ENCODE peak calls at places on chromosomes 12 and 14, in four cellular contexts. One of them, this sample, is unnamed.
A peak's percentile ranks its signal among the peaks of the same experiment; 100 is the strongest.

GRCh38 chr14:89351364-89351957 is 65.6 kb downstream of the FOXN3 start:
- DNase-seq in WTC11: peak; percentile 27
- DNase-seq in HepG2: peak; percentile 98
- DNase-seq in K562: no peak
- DNase-seq in this sample: peak; percentile 29

GRCh38 chr14:76770521-76771431 is 9.5 kb downstream of the VASH1 start:
- DNase-seq in HepG2: no peak
- DNase-seq in WTC11: no peak
- DNase-seq in K562: no peak
- DNase-seq in this sample: no peak

GRCh38 chr14:35336171-35337073 is 44.2 kb downstream of the PSMA6 start:
- DNase-seq in K562: peak; percentile 88
- DNase-seq in HepG2: peak; percentile 99
- DNase-seq in WTC11: peak; percentile 66
- DNase-seq in this sample: peak; percentile 89

GRCh38 chr14:53814371-53814770 is 142.3 kb downstream of the BMP4 start:
- DNase-seq in HepG2: no peak
- DNase-seq in WTC11: no peak
- DNase-seq in K562: no peak
- DNase-seq in this sample: no peak

GRCh38 chr14:99118046-99118721 is 153.8 kb downstream of the BCL11B start:
- DNase-seq in K562: no peak
- DNase-seq in HepG2: no peak
- DNase-seq in WTC11: peak; percentile 63
- DNase-seq in this sample: no peak

GRCh38 chr14:34714320-34715107 is at the start of gene CFL2:
- DNase-seq in HepG2: peak; percentile 86
- DNase-seq in K562: peak; percentile 68
- DNase-seq in WTC11: peak; percentile 84
- DNase-seq in this sample: peak; percentile 88

GRCh38 chr12:10033783-10034381 is 3.4 kb downstream of the CLEC9A start:
- DNase-seq in HepG2: no peak
- DNase-seq in K562: no peak
- DNase-seq in WTC11: no peak
- DNase-seq in this sample: no peak

GRCh38 chr12:28108599-28108998 is 81.7 kb upstream of the CCDC91 start:
- DNase-seq in WTC11: no peak
- DNase-seq in K562: peak; percentile 40
- DNase-seq in HepG2: no peak
- DNase-seq in this sample: no peak

GRCh38 chr14:24481622-24482324 is 26.3 kb downstream of the CMA1 start:
- DNase-seq in HepG2: peak; percentile 97
- DNase-seq in K562: peak; percentile 58
- DNase-seq in WTC11: peak; percentile 87
- DNase-seq in this sample: peak; percentile 80

DNA sequence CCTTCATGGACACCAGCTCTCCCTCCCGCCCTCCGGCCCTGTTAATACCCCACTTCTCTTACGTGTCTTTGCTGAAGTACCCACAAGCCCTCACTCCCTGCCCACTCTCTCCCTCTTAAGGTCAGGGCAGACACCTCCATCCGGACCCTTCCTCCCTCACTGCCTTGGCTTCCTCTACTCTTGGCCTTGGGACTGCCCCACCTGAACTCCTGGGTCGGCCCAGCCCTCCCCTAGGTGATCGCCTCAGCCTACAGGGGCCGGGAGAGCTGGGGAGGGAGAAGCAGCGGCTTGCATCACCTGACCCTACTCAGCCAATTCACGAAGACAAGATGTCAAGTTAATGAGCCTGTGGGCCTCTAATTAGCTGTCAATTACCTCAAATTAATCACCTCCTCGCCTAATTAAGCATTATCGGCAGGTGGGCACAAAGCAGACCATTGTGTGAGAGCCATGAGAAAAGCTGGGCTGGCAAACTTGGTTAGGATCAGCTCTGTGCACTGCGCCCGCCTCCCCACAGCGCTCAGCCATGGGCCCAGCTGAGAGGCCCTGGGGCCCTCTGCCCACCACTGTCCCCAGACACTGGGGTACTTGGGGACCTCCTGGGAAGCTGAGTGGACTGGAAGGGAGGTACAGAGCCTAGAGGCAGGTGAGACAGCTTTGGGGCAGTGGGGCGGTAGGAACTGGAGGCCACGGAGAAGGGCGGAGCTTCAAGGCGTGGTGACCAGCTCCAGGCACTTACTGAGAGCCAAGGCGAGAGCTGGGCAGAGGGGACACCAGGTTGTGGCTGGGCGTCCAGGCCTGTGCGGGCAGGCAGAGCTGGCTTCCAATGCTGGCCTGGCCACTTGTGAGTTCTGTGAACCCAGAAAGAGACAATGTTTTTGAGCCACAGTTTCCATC is 25.1 kb upstream of the VSX2 start:
- DNase-seq in HepG2: no peak
- DNase-seq in K562: no peak
- DNase-seq in WTC11: no peak
- DNase-seq in this sample: no peak
- TF ChIP-seq NR3C1 in HepG2: no peak
- TF ChIP-seq NR3C1 in K562: no peak
- TF ChIP-seq NR3C1 in WTC11: no peak
- TF ChIP-seq NR3C1 in this sample: no peak

GRCh38 chr12:106956048-106956935 is 585 bp downstream of the TMEM263 start:
- DNase-seq in WTC11: peak; percentile 14
- DNase-seq in K562: peak; percentile 82
- DNase-seq in HepG2: peak; percentile 87
- DNase-seq in this sample: peak; percentile 61

GRCh38 chr12:106953352-106954260 is 2.1 kb upstream of the TMEM263 start:
- DNase-seq in K562: no peak
- DNase-seq in HepG2: no peak
- DNase-seq in WTC11: no peak
- DNase-seq in this sample: no peak

GRCh38 chr12:106957617-106958016 is 1.9 kb downstream of the TMEM263 start:
- DNase-seq in K562: no peak
- DNase-seq in WTC11: no peak
- DNase-seq in HepG2: no peak
- DNase-seq in this sample: no peak

GRCh38 chr12:106954462-106955376 is 988 bp upstream of the TMEM263 start:
- DNase-seq in HepG2: no peak
- DNase-seq in WTC11: peak; percentile 18
- DNase-seq in K562: peak; percentile 68
- DNase-seq in this sample: no peak

DNA sequence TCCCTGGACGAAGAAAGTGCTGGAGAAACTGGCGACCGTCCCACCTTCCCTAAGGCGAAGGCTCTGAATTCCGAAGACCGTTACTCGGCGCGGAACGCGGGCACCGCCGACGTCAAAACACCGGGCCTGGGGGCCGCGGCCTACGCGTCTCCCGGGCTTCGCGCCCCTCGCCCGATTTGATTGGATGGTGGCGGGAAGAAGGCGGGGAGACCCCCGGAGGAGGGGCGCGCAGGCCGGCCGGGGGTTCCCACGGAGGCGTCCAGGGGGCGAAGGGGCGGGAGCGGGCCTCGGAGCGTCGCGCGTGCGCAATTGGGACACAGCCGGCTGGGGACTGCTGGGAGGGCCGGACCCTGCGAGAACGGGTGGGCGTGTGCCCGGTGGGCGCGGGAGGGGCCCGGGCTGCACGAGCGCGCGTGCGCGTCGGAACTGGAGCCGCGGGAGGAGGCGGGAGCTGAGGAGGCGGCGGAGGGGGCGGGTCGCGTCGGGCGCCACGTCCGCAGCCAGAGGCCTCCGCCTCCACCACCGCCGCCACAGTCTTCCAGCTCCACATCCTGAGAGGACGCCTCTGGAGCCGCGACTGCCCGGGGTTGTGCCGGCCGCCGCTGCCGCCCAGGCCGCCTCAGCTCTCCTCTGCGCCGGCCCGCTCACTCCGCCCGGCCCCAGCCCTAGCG is at the start of gene TMEM263:
- DNase-seq in WTC11: peak; percentile 89
- DNase-seq in K562: peak; percentile 98
- DNase-seq in HepG2: peak; percentile 91
- DNase-seq in this sample: peak; percentile 98
- TF ChIP-seq NR3C1 in WTC11: no peak
- TF ChIP-seq NR3C1 in K562: no peak
- TF ChIP-seq NR3C1 in HepG2: no peak
- TF ChIP-seq NR3C1 in this sample: no peak

GRCh38 chr12:111775205-111776193 is 8.8 kb downstream of the ALDH2 start:
- DNase-seq in WTC11: no peak
- DNase-seq in HepG2: peak; percentile 80
- DNase-seq in K562: peak; percentile 91
- DNase-seq in this sample: peak; percentile 82
- TF ChIP-seq NR3C1 in WTC11: no peak
- TF ChIP-seq NR3C1 in HepG2: no peak
- TF ChIP-seq NR3C1 in K562: no peak
- TF ChIP-seq NR3C1 in this sample: no peak

GRCh38 chr12:105468464-105468863 is 138.0 kb downstream of the C12orf75 start:
- DNase-seq in K562: no peak
- DNase-seq in WTC11: no peak
- DNase-seq in HepG2: no peak
- DNase-seq in this sample: no peak

GRCh38 chr12:105466231-105466900 is 135.9 kb downstream of the C12orf75 start:
- DNase-seq in K562: no peak
- DNase-seq in WTC11: no peak
- DNase-seq in HepG2: no peak
- DNase-seq in this sample: no peak

GRCh38 chr12:105466901-105467598 is 136.6 kb downstream of the C12orf75 start:
- DNase-seq in HepG2: no peak
- DNase-seq in WTC11: no peak
- DNase-seq in K562: no peak
- DNase-seq in this sample: no peak

GRCh38 chr12:105469182-105469581 is 138.7 kb downstream of the C12orf75 start:
- DNase-seq in WTC11: no peak
- DNase-seq in HepG2: no peak
- DNase-seq in K562: no peak
- DNase-seq in this sample: no peak

DNA sequence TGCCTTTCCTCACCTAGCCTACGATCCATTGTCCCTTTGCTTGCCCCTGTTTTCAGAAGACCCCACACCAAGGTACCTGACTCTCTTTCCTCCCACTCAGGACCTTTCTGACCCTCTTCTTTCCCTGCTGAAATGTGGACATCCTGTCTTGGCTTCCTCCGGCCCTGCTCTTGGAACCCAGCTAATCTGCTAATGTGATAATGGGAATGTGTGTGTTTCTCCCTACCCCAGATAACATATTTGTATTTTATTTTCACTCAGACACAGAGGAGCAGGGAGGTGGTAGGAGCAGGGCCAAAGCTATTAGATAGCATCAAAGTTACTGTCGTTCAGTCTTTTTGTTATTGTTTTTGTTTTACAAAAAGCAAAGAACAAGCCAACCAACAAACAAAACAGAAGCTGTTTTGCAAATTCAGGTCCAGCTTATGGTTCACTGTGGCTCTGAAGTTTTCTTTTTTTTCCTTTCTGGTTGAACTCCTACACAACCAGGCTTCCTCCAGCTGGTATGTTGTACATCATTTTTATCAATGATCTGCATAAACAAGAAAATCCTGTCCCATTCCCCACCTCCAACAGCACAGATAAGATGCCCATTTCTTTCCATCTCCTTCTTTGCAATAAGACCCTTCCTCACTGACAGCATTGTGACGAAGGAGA is 137.3 kb downstream of the C12orf75 start:
- DNase-seq in HepG2: no peak
- DNase-seq in K562: no peak
- DNase-seq in WTC11: no peak
- DNase-seq in this sample: no peak
- TF ChIP-seq NR3C1 in HepG2: no peak
- TF ChIP-seq NR3C1 in K562: no peak
- TF ChIP-seq NR3C1 in WTC11: no peak
- TF ChIP-seq NR3C1 in this sample: no peak

GRCh38 chr14:104424406-104425072 is 155.0 kb upstream of the C14orf180 start:
- DNase-seq in K562: no peak
- DNase-seq in HepG2: no peak
- DNase-seq in WTC11: no peak
- DNase-seq in this sample: no peak

GRCh38 chr14:104423715-104424405 is 155.7 kb upstream of the C14orf180 start:
- DNase-seq in HepG2: no peak
- DNase-seq in WTC11: no peak
- DNase-seq in K562: no peak
- DNase-seq in this sample: no peak

GRCh38 chr14:104422301-104423223 is 157.0 kb upstream of the C14orf180 start:
- DNase-seq in K562: no peak
- DNase-seq in HepG2: no peak
- DNase-seq in WTC11: no peak
- DNase-seq in this sample: no peak

GRCh38 chr14:104421892-104422291 is 157.7 kb upstream of the C14orf180 start:
- DNase-seq in HepG2: no peak
- DNase-seq in WTC11: no peak
- DNase-seq in K562: no peak
- DNase-seq in this sample: no peak

GRCh38 chr14:104423224-104423681 is 156.3 kb upstream of the C14orf180 start:
- DNase-seq in HepG2: no peak
- DNase-seq in K562: no peak
- DNase-seq in WTC11: no peak
- DNase-seq in this sample: no peak
- TF ChIP-seq NR3C1 in HepG2: no peak
- TF ChIP-seq NR3C1 in K562: no peak
- TF ChIP-seq NR3C1 in WTC11: no peak
- TF ChIP-seq NR3C1 in this sample: no peak

GRCh38 chr12:115149685-115150378 is 465.9 kb upstream of the TBX3 start:
- DNase-seq in WTC11: no peak
- DNase-seq in HepG2: no peak
- DNase-seq in K562: no peak
- DNase-seq in this sample: peak; percentile 18
- TF ChIP-seq NR3C1 in WTC11: no peak
- TF ChIP-seq NR3C1 in HepG2: no peak
- TF ChIP-seq NR3C1 in K562: no peak
- TF ChIP-seq NR3C1 in this sample: no peak